ENCODE peak calls at places on chromosomes 16 and 17, in ten cellular contexts. D is IMR-90, Z is lower lobe of right lung, A is PC-9, V is neuronal stem cell, M is heart left ventricle, W is Karpas-422, E is heart right ventricle, I is tibial artery, F is mammary epithelial cell. S is an unnamed sample.

GRCh38 chr17:64262422-64263260 is at the start of gene TEX2:
- DNase-seq in A (peak; percentile 31), W (peak; percentile 71), I (peak; percentile 74), V (no peak), E (peak; percentile 47), F (peak; percentile 25), Z (peak; percentile 81), D (no peak), M (peak; percentile 81), S (no peak)

GRCh38 chr16:23711785-23712184 is 1.2 kb downstream of the ERN2 start:
- DNase-seq in V (no peak), E (no peak), A (peak; percentile 48), D (no peak), Z (no peak), I (no peak), W (no peak), F (no peak), M (no peak), S (no peak)

GRCh38 chr17:81930142-81931125 is 2.9 kb upstream of the MAFG start:
- DNase-seq in I (no peak), Z (no peak), F (no peak), D (no peak), A (no peak), E (no peak), V (no peak), M (no peak), W (no peak), S (no peak)

GRCh38 chr17:7951143-7951792 is 19.3 kb downstream of the CNTROB start:
- DNase-seq in I (no peak), M (no peak), Z (no peak), E (no peak), D (no peak), F (no peak), W (no peak), V (no peak), A (no peak), S (no peak)

GRCh38 chr17:64282753-64283080 is 19.7 kb upstream of the TEX2 start:
- DNase-seq in Z (no peak), M (no peak), W (no peak), F (no peak), V (no peak), D (no peak), E (no peak), I (no peak), A (no peak), S (no peak)

GRCh38 chr17:67532326-67532871 is 155.3 kb downstream of the PITPNC1 start:
- DNase-seq in A (no peak), F (no peak), M (no peak), Z (no peak), V (no peak), W (no peak), I (no peak), D (no peak), E (no peak), S (no peak)

GRCh38 chr17:35849469-35850348 is 19.0 kb downstream of the HEATR9 start:
- DNase-seq in M (no peak), D (peak; percentile 67), E (peak; percentile 38), F (peak; percentile 43), A (peak; percentile 26), I (no peak), W (peak; percentile 86), V (peak; percentile 48), Z (no peak), S (peak; percentile 32)

GRCh38 chr16:48201515-48202201 is 42.4 kb upstream of the LONP2 start:
- DNase-seq in A (no peak), W (no peak), Z (no peak), I (peak; percentile 48), E (no peak), M (no peak), V (no peak), D (no peak), F (no peak), S (no peak)

GRCh38 chr17:40452921-40453378 is 9.7 kb downstream of the IGFBP4 start:
- DNase-seq in V (no peak), Z (no peak), W (no peak), E (no peak), F (peak; percentile 52), I (no peak), A (no peak), M (no peak), D (peak; percentile 64), S (no peak)

GRCh38 chr17:40453881-40454630 is 10.8 kb downstream of the IGFBP4 start:
- DNase-seq in I (no peak), Z (no peak), D (peak; percentile 62), E (no peak), V (no peak), W (no peak), M (no peak), F (no peak), A (no peak), S (no peak)

GRCh38 chr17:40451420-40451819 is 8.2 kb downstream of the IGFBP4 start:
- DNase-seq in D (peak; percentile 91), M (peak; percentile 88), F (no peak), A (no peak), I (peak; percentile 95), E (peak; percentile 84), V (no peak), Z (no peak), W (no peak), S (peak; percentile 84)

GRCh38 chr17:40450175-40450574 is 6.9 kb downstream of the IGFBP4 start:
- DNase-seq in Z (no peak), V (no peak), M (no peak), E (no peak), A (peak; percentile 43), I (no peak), W (peak; percentile 67), F (peak; percentile 39), D (peak; percentile 45), S (no peak)

DNA sequence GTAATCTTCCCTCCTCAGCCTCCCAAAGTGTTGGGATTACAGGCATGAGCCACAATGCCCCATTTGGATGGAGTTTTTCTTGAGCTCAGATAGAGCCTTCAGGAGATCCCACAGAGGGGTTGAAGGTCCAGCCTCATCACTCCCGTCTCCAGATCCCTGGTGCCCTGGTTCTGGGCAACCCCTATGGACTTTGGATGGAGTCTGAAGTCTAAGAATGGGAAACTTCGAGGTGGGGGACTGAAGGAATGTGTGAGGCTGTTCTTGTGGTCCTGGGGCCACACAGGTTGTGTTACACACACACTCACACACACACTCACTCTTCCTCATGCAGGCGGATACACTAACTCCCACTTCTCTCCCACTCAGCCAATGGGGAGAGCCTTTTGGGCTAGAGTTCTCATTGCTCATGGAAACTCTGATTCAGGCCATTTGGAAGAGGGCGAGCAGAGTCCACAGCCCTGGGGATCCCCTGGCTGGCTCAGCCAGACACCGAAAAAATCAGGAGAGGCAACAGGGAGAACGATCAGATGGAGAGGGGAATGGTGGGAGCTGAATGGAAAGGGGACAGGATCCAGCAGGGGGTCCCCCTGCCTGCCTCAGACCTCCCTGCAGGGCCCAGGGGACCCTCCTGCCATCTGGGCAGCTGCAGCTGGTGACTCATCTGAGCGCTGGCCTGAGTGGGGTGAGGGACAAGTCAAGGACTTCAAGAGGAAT is 9.0 kb downstream of the IGFBP4 start:
- DNase-seq in Z (no peak), F (no peak), A (no peak), M (no peak), E (peak; percentile 81), I (peak; percentile 78), W (no peak), D (peak; percentile 93), V (no peak), S (no peak)
- H3K4me3 ChIP-seq in Z (no peak overlapping the region), F (no peak overlapping the region), A (no peak overlapping the region), M (no peak overlapping the region), E (no peak overlapping the region), I (no peak overlapping the region), W (no peak overlapping the region), D (no peak overlapping the region), V (no peak overlapping the region), S (no peak overlapping the region)

DNA sequence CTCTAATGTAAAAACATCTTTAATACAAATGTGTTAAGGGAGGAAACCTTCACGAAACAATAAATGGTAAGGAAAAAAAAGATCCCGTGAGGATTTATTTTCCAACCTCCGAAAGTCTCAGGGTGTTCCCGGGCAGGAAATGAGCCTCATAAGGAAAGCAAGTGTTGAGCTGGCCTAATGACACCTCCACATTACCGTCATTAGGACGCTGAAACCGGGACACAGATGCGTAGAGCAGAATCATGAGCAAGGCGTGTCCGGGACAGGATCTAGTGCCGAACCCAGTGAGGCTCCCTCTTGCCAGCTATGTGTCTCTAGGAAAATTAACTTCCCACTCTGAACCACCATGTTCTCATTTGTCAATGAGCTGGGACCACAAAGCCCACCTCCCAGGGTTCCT is 22.7 kb upstream of the CYTH1 start:
- DNase-seq in D (no peak), A (no peak), I (no peak), E (peak; percentile 63), W (no peak), F (no peak), M (no peak), V (no peak), Z (no peak), S (no peak)
- H3K27ac ChIP-seq in D (no peak overlapping the region), A (no peak overlapping the region), I (no peak overlapping the region), E (peak overlapping the region; percentile 55), W (no peak overlapping the region), F (no peak overlapping the region), M (peak overlapping the region; percentile 65), V (no peak overlapping the region), Z (peak overlapping the region; percentile 60), S (no peak overlapping the region)

DNA sequence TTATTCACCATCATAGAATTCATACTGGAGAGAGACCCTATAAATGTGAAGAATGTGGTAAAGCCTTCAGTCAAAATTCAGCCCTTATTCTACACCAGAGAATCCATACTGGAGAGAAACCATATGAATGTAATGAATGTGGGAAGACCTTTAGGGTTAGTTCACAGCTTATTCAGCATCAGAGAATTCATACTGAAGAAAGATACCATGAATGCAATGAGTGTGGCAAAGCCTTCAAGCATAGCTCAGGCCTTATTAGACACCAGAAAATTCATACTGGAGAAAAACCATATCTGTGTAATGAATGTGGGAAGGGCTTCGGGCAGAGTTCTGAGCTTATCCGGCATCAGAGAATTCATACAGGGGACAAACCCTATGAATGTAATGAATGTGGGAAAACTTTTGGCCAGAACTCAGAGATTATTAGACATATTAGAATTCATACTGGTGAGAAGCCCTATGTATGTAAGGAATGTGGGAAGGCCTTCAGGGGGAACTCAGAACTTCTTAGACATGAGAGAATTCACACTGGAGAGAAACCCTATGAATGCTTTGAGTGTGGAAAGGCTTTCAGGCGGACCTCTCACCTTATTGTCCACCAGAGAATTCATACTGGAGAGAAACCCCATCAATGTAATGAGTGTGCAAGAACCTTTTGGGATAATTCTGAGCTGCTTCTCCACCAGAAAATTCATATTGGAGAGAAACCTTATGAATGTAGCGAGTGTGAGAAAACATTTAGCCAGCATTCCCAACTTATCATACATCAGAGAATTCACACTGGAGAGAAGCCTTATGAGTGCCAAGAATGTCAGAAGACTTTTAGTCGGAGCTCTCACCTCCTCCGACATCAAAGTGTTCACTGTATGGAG is 14.1 kb downstream of the ZFP3 start:
- DNase-seq in D (no peak), I (no peak), A (no peak), E (no peak), F (no peak), Z (no peak), V (no peak), W (peak; percentile 16), M (no peak), S (no peak)
- H3K9me3 ChIP-seq in D (peaks cover 84% of the 10 kb centered on the region), I (peaks cover 100% of the 10 kb centered on the region), A (peaks cover 75% of the 10 kb centered on the region), E (peaks cover 100% of the 10 kb centered on the region), F (peaks cover 69% of the 10 kb centered on the region), Z (peaks cover 96% of the 10 kb centered on the region), V (peaks cover 76% of the 10 kb centered on the region), W (peaks cover 65% of the 10 kb centered on the region), M (peaks cover 93% of the 10 kb centered on the region), S (peaks cover 73% of the 10 kb centered on the region)

GRCh38 chr16:3856367-3857141 is 24.0 kb downstream of the CREBBP start:
- DNase-seq in Z (no peak), F (no peak), A (no peak), I (no peak), M (no peak), E (no peak), W (no peak), D (no peak), V (no peak), S (no peak)

GRCh38 chr16:3859875-3860274 is 20.6 kb downstream of the CREBBP start:
- DNase-seq in Z (no peak), F (no peak), I (no peak), V (no peak), D (no peak), M (no peak), A (no peak), W (no peak), E (no peak), S (no peak)

GRCh38 chr16:3858809-3859208 is 21.7 kb downstream of the CREBBP start:
- DNase-seq in F (no peak), Z (no peak), M (no peak), A (no peak), E (no peak), V (no peak), W (no peak), D (no peak), I (no peak), S (no peak)

GRCh38 chr16:3855142-3855541 is 25.4 kb downstream of the CREBBP start:
- DNase-seq in W (no peak), F (no peak), Z (no peak), V (no peak), I (no peak), D (no peak), A (no peak), M (no peak), E (no peak), S (no peak)

GRCh38 chr16:3857189-3858013 is 23.1 kb downstream of the CREBBP start:
- DNase-seq in M (no peak), Z (no peak), V (no peak), F (peak; percentile 71), W (no peak), A (no peak), I (peak; percentile 70), D (peak; percentile 67), E (no peak), S (no peak)
- H3K4me3 ChIP-seq in M (no peak overlapping the region), Z (peak overlapping the region; percentile 22), V (no peak overlapping the region), F (no peak overlapping the region), W (no peak overlapping the region), A (no peak overlapping the region), I (no peak overlapping the region), D (no peak overlapping the region), E (no peak overlapping the region), S (no peak overlapping the region)